ENCODE peak calls at places on chromosome 12, in ten cellular contexts. M, G, Q, T, F, P, K, Y, C and B are unnamed samples.

GRCh38 chr12:121026274-121027045 is 10.2 kb upstream of the C12orf43 start:
- DNase-seq in M (no peak), G (peak; percentile 91), Q (no peak), T (no peak), F (no peak), P (no peak), K (peak; percentile 36), Y (no peak), C (no peak), B (no peak)

GRCh38 chr12:133202493-133203343 is 21.4 kb downstream of the ZNF268 start:
- DNase-seq in M (no peak), G (no peak), Q (no peak), T (no peak), F (no peak), P (no peak), K (no peak), Y (no peak), C (no peak), B (no peak)

GRCh38 chr12:58395056-58395455 is 453.7 kb downstream of the ATP23 start:
- DNase-seq in M (no peak), G (no peak), Q (no peak), T (no peak), F (no peak), P (no peak), K (no peak), Y (no peak), C (no peak), B (no peak)

GRCh38 chr12:159131-159782 is 54.7 kb downstream of the SLC6A12 start:
- DNase-seq in M (no peak), G (no peak), Q (no peak), T (no peak), F (no peak), P (no peak), K (no peak), Y (no peak), C (no peak), B (no peak)

GRCh38 chr12:19191563-19191962 is 62.0 kb downstream of the PLEKHA5 start:
- DNase-seq in M (no peak), G (no peak), Q (no peak), T (no peak), F (no peak), P (no peak), K (no peak), Y (peak; percentile 34), C (no peak), B (no peak)

GRCh38 chr12:89980236-89980635 is 271.6 kb upstream of the ATP2B1 start:
- DNase-seq in M (peak; percentile 18), G (no peak), Q (no peak), T (peak; percentile 53), F (no peak), P (peak; percentile 58), K (no peak), Y (no peak), C (no peak), B (no peak)

GRCh38 chr12:120072472-120072871 is 44.1 kb downstream of the RAB35 start:
- DNase-seq in M (no peak), G (no peak), Q (no peak), T (no peak), F (no peak), P (no peak), K (no peak), Y (no peak), C (no peak), B (no peak)

GRCh38 chr12:125228519-125229260 is 163.5 kb downstream of the AACS start:
- DNase-seq in M (no peak), G (no peak), Q (no peak), T (no peak), F (no peak), P (no peak), K (peak; percentile 77), Y (peak; percentile 50), C (no peak), B (no peak)

GRCh38 chr12:57430117-57430930 is 519 bp downstream of the R3HDM2 start:
- DNase-seq in M (peak; percentile 51), G (no peak), Q (no peak), T (no peak), F (no peak), P (no peak), K (peak; percentile 97), Y (no peak), C (no peak), B (no peak)

GRCh38 chr12:95787274-95787814 is 3.2 kb downstream of the NTN4 start:
- DNase-seq in M (no peak), G (no peak), Q (no peak), T (no peak), F (no peak), P (no peak), K (no peak), Y (no peak), C (no peak), B (no peak)

GRCh38 chr12:95790025-95790911 is at the start of gene NTN4:
- DNase-seq in M (no peak), G (no peak), Q (no peak), T (no peak), F (peak; percentile 57), P (no peak), K (peak; percentile 77), Y (peak; percentile 33), C (peak; percentile 68), B (no peak)

GRCh38 chr12:95788637-95789036 is 1.9 kb downstream of the NTN4 start:
- DNase-seq in M (no peak), G (no peak), Q (no peak), T (peak; percentile 7), F (no peak), P (no peak), K (no peak), Y (no peak), C (peak; percentile 30), B (no peak)

GRCh38 chr12:95789126-95790024 is 1.2 kb downstream of the NTN4 start:
- DNase-seq in M (no peak), G (no peak), Q (no peak), T (no peak), F (no peak), P (no peak), K (peak; percentile 59), Y (no peak), C (peak; percentile 72), B (no peak)

GRCh38 chr12:95790912-95791849 is 617 bp upstream of the NTN4 start:
- DNase-seq in M (no peak), G (no peak), Q (no peak), T (no peak), F (no peak), P (no peak), K (peak; percentile 65), Y (peak; percentile 20), C (peak; percentile 50), B (no peak)
- H3K4me3 ChIP-seq in M (peak overlapping the region; percentile 39), G (peak overlapping the region; percentile 75), Q (peak overlapping the region; percentile 83), T (peak overlapping the region; percentile 55), F (peak overlapping the region; percentile 89), P (peak overlapping the region; percentile 70), K (peak overlapping the region; percentile 53), Y (peak overlapping the region; percentile 48), C (peak overlapping the region; percentile 76), B (peak overlapping the region; percentile 45)

DNA sequence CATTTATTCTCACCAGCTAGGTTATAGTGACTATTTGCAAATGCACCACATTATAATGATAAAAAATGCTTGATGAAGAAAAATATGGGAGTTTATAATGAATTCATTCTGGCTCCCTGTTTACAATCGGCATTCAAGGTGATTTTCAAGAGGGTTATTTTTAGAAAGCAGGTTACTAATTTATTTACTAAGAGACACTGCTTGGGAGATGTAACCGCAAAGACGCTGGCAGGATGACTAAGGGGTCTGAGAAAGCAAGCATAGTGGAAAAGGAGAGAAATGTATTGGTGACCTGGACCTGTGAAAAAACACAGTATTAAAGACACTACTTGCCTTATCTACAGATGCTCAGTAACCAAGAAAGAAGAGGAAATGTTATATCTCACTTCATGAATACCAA is 13.3 kb upstream of the PITPNM2 start:
- DNase-seq in M (no peak), G (no peak), Q (no peak), T (no peak), F (no peak), P (no peak), K (no peak), Y (no peak), C (no peak), B (no peak)
- H3K4me3 ChIP-seq in M (no peak overlapping the region), G (no peak overlapping the region), Q (no peak overlapping the region), T (no peak overlapping the region), F (no peak overlapping the region), P (no peak overlapping the region), K (no peak overlapping the region), Y (no peak overlapping the region), C (no peak overlapping the region), B (no peak overlapping the region)

DNA sequence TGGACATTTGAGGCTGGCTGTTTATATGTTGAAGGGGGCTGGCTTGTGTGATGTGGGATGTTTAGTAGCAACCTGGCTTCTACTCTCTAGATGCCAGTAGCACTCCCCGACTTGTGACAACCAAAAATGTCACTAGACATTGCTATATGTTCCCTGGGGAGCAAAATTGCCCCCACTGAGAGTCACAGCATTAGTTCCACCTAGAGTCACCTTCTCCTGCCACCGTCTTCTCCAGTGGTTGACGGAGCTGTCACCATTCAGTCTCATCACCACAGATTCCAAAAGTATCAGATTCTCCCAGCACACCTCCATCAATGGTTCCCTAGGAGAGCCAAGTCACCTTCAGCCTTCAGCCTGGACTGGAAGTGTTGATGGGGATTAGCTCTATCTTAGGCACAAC is 7.8 kb upstream of the KRT76 start:
- DNase-seq in M (no peak), G (no peak), Q (no peak), T (no peak), F (no peak), P (no peak), K (no peak), Y (no peak), C (no peak), B (no peak)
- H3K4me3 ChIP-seq in M (no peak overlapping the region), G (no peak overlapping the region), Q (no peak overlapping the region), T (no peak overlapping the region), F (no peak overlapping the region), P (no peak overlapping the region), K (no peak overlapping the region), Y (no peak overlapping the region), C (no peak overlapping the region), B (no peak overlapping the region)

GRCh38 chr12:130683080-130683479 is 33.0 kb downstream of the RIMBP2 start:
- DNase-seq in M (no peak), G (no peak), Q (no peak), T (no peak), F (no peak), P (no peak), K (no peak), Y (no peak), C (no peak), B (no peak)
- H3K4me3 ChIP-seq in M (no peak overlapping the region), G (no peak overlapping the region), Q (no peak overlapping the region), T (no peak overlapping the region), F (no peak overlapping the region), P (no peak overlapping the region), K (no peak overlapping the region), Y (no peak overlapping the region), C (no peak overlapping the region), B (no peak overlapping the region)

GRCh38 chr12:92702754-92703679 is at the start of gene PLEKHG7:
- DNase-seq in M (no peak), G (peak; percentile 47), Q (no peak), T (no peak), F (no peak), P (no peak), K (no peak), Y (no peak), C (peak; percentile 49), B (peak; percentile 46)
- H3K4me3 ChIP-seq in M (no peak within 1 kb of the TSS), G (peak within 1 kb of the TSS; percentile 64), Q (no peak within 1 kb of the TSS), T (no peak within 1 kb of the TSS), F (peak within 1 kb of the TSS; percentile 3), P (no peak within 1 kb of the TSS), K (no peak within 1 kb of the TSS), Y (no peak within 1 kb of the TSS), C (peak within 1 kb of the TSS; percentile 25), B (peak within 1 kb of the TSS; percentile 34)